ENCODE peak calls at places on chromosomes 6 and 20, in four cellular contexts. F, A, H and G are unnamed samples.
A peak's percentile ranks its signal among the peaks of the same experiment; 100 is the strongest.

GRCh38 chr20:63360850-63361497 is at the start of gene CHRNA4:
- DNase-seq in F (peak; percentile 49), A (no peak), H (peak; percentile 68), G (no peak)

GRCh38 chr6:14992382-14992781 is 253.5 kb upstream of the JARID2 start:
- DNase-seq in F (no peak), A (no peak), H (no peak), G (no peak)

GRCh38 chr6:129645371-129646139 is 64.4 kb downstream of the ARHGAP18 start:
- DNase-seq in F (no peak), A (no peak), H (no peak), G (no peak)

GRCh38 chr20:54995021-54995420 is 519.6 kb downstream of the DOK5 start:
- DNase-seq in F (no peak), A (no peak), H (no peak), G (no peak)

GRCh38 chr6:36662827-36663256 is 15.7 kb upstream of the CDKN1A start:
- DNase-seq in F (no peak), A (no peak), H (no peak), G (no peak)

GRCh38 chr20:38321959-38322598 is 18.1 kb downstream of the BPI start:
- DNase-seq in F (peak; percentile 35), A (peak; percentile 49), H (peak; percentile 73), G (no peak)

GRCh38 chr6:21049572-21049971 is 515.3 kb downstream of the CDKAL1 start:
- DNase-seq in F (no peak), A (no peak), H (no peak), G (no peak)

GRCh38 chr6:116190550-116190949 is 63.3 kb downstream of the TSPYL4 start:
- DNase-seq in F (no peak), A (no peak), H (no peak), G (no peak)

GRCh38 chr6:157380779-157381561 is at the start of gene ZDHHC14:
- DNase-seq in F (peak; percentile 60), A (peak; percentile 87), H (peak; percentile 90), G (no peak)

GRCh38 chr20:57124800-57125399 is 141.5 kb downstream of the BMP7 start:
- DNase-seq in F (no peak), A (no peak), H (no peak), G (no peak)

GRCh38 chr20:38217791-38218565 is 42.6 kb downstream of the KIAA1755 start:
- DNase-seq in F (no peak), A (no peak), H (peak; percentile 63), G (peak; percentile 25)

GRCh38 chr6:155408981-155409380 is 46.7 kb downstream of the NOX3 start:
- DNase-seq in F (peak; percentile 22), A (no peak), H (no peak), G (no peak)

GRCh38 chr20:63531686-63532448 is 5.3 kb downstream of the PTK6 start:
- DNase-seq in F (peak; percentile 12), A (no peak), H (peak; percentile 32), G (peak; percentile 44)

GRCh38 chr6:36853325-36853724 is 14.1 kb upstream of the CPNE5 start:
- DNase-seq in F (no peak), A (no peak), H (no peak), G (no peak)

DNA sequence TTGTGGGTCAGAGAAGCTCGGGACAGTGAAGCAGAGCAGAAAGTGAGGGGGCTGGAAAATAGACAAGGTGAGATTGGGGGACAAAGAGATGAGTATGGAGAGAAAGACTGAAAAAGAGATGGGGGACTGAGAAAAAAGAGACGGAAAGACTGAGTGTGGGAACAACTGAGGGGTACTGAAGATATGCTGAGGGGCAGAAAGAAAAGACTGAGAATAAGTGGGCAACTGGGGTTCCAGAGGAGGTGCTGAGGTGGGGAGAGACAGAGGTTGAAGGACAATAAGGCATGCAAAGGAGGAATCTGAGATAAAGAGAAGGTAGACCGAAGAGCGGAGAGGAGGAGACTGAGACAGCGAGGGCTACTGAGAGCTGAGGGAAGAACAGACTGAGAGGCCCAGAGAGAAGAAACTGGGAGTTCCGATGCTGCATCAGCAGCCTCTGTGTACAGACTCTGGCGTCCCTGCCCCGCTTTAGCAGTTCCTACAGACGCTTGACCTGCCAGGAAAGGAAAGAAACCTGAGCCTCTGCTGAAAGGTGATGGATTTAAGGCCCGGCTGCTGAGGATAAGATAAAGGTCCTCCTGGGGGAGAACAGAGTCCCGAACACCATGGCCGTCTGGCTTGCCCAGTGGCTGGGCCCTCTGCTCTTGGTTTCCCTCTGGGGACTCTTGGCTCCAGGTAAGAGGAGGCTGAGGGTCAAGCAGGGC is at the start of gene PRSS16:
- DNase-seq in F (no peak), A (peak; percentile 82), H (no peak), G (no peak)
- TF ChIP-seq TEAD4 in F (no peak), A (no peak), H (no peak), G (no peak)

GRCh38 chr20:10313215-10313614 is 94.6 kb downstream of the SNAP25 start:
- DNase-seq in F (no peak), A (no peak), H (no peak), G (no peak)
- TF ChIP-seq TEAD4 in F (no peak), A (no peak), H (no peak), G (no peak)

DNA sequence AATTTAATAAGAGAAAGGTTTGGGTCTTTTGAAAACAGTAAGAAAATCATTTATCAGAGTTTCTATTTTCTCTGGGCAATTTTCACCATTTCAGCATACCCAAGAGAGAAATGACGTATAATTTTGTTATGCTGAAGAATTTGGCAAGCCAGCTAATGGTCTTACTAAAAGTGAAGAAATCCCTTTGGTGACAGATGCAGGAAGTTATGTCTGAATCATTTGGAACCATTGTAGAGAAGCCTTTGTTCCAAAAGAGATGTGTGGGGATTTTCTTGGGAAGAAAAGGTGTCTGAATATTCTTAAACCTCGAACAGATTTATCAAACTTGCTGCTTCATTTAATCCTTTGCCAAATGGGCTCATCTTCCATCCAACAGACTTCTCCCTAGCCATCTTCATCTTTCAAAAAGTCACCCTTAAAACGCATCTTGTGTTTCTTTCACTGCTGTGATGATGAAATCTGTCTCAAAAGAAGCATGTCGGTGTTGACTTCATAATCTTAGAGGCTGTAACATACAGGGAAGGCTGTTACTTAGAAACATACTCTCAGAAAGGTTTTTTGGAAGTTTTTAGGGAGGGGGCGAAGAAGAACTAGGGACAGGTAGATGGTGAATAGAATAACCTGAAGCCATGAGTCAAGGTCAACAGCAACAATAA is 39.5 kb downstream of the CITED2 start:
- DNase-seq in F (no peak), A (no peak), H (no peak), G (no peak)
- TF ChIP-seq TEAD4 in F (no peak), A (no peak), H (no peak), G (no peak)

DNA sequence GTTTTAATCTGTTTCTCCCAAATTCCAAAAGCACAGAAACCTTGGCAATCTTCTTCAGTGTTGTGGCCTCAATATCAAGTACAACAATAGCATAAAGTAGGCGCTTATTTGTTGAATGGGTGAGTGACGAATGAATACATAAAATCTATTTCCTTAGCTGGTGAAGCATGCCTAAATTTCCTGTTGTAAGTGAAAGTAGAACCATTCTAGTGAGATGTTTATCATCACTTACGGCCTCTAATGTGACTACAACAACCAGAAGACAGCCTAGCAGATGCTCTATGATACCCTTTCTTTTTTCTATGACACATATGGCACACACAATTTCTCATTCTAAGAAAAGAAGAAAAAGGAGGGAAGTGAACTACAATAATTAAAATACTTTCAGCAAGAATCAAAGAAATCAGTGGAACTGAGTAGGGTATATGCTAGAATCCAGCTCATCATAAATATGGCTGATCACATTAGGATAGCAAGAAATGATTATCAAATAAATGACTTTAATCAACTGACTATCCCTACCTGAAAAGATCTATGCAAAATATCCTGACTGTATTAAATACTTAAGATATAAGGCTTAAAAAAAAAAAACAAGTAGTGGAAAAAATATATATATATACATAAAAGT is 67.4 kb downstream of the BTBD9 start:
- DNase-seq in F (no peak), A (no peak), H (no peak), G (no peak)
- TF ChIP-seq TEAD4 in F (no peak), A (no peak), H (no peak), G (no peak)

GRCh38 chr20:43461894-43462293 is 4.2 kb downstream of the SRSF6 start:
- DNase-seq in F (no peak), A (no peak), H (no peak), G (no peak)

GRCh38 chr20:43460830-43461200 is 3.1 kb downstream of the SRSF6 start:
- DNase-seq in F (no peak), A (no peak), H (no peak), G (no peak)

GRCh38 chr20:43463864-43464785 is 6.4 kb downstream of the SRSF6 start:
- DNase-seq in F (no peak), A (no peak), H (no peak), G (no peak)

GRCh38 chr20:43463133-43463863 is 5.6 kb downstream of the SRSF6 start:
- DNase-seq in F (no peak), A (no peak), H (no peak), G (no peak)

GRCh38 chr20:43462369-43463132 is 4.9 kb downstream of the SRSF6 start:
- DNase-seq in F (no peak), A (no peak), H (no peak), G (no peak)
- TF ChIP-seq TEAD4 in F (no peak), A (no peak), H (no peak), G (no peak)

DNA sequence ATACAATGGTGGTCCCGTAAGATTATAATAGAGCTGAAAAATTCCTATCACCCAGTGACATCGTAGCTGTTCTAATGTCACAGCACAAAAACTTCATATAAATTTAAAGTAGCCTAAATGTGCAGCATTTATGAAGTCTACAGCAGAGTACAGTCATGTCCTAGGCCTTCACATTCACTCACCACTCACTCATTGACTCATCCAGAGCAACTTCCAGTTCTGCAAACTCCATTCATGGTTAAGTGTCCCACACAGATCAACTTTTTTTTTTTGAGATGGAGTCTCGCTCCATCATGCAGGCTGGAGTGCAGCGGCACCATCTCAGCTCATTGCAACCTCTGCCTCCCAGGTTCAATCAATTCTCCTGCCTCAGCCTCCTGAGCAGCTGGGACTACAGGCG is 20.9 kb upstream of the KCNG1 start:
- DNase-seq in F (no peak), A (no peak), H (no peak), G (no peak)
- TF ChIP-seq TEAD4 in F (no peak), A (no peak), H (no peak), G (no peak)

GRCh38 chr6:107079429-107079828 is 35.9 kb downstream of the BEND3 start:
- DNase-seq in F (peak; percentile 45), A (no peak), H (no peak), G (no peak)
- TF ChIP-seq TEAD4 in F (no peak), A (no peak), H (no peak), G (no peak)

DNA sequence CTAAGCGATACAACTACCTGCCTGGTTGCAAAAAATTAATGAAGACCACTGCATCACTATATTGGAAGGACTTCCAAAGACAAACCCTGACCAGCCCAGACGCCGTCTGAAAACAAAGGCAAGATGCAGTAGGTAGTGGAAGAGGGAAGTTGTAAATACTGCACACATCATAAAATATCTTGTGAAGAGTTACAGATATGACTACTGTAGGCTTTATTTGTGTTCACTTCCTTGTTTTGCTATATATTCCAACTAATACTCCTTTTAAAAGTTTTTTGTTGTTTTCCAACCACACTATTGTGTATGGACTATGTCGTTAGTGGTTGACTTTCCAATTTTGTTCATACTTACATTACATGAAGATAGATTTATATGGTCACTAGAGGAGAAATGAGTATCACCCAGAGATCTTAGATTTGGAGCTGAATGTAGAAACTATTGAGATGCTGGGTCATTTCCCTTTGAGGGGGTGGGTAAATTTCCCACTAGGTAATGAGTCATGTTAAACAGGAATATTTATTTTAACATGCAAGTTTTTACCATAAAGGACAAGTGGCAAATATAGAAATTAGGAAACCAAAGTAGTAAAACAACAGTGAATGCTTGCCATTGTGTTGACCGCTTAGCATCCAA is 16.6 kb upstream of the TXLNB start:
- DNase-seq in F (no peak), A (no peak), H (no peak), G (no peak)
- TF ChIP-seq TEAD4 in F (no peak), A (no peak), H (no peak), G (no peak)

GRCh38 chr6:24394777-24395437 is 7.8 kb upstream of the MRS2 start:
- DNase-seq in F (no peak), A (no peak), H (no peak), G (no peak)
- TF ChIP-seq TEAD4 in F (no peak), A (no peak), H (no peak), G (no peak)